ENCODE peak calls at places on chromosome 16, in six cellular contexts. N is activated CD4-positive, CD25-positive, alpha-beta regulatory T cell; G is stimulated activated CD8-positive, alpha-beta memory T cell treated with anti-CD3 and anti-CD28 coated beads, Interleukin-4, amount 100 ng/mL, for 1 hour; O is activated naive CD8-positive, alpha-beta T cell treated with anti-CD3 and anti-CD28 coated beads for 36 hours; Z is MCF 10A; P is COR-L47. C is an unnamed sample.
A peak's percentile ranks its signal among the peaks of the same experiment; 100 is the strongest.

GRCh38 chr16:8552487-8553221 is 37.7 kb downstream of the TMEM114 start:
- DNase-seq in N (no peak), G (no peak), O (no peak), Z (no peak), P (no peak), C (no peak)

GRCh38 chr16:7405166-7405565 is 72.5 kb downstream of the RBFOX1 start:
- DNase-seq in N (no peak), G (no peak), O (no peak), Z (no peak), P (peak; percentile 90), C (no peak)

GRCh38 chr16:84654238-84654637 is 5.9 kb downstream of the KLHL36 start:
- DNase-seq in N (no peak), G (no peak), O (no peak), Z (no peak), P (no peak), C (no peak)

GRCh38 chr16:13958438-13958837 is 38.5 kb downstream of the ERCC4 start:
- DNase-seq in N (no peak), G (no peak), O (no peak), Z (no peak), P (no peak), C (no peak)

GRCh38 chr16:76385831-76386230 is 108.6 kb downstream of the CNTNAP4 start:
- DNase-seq in N (no peak), G (no peak), O (no peak), Z (no peak), P (no peak), C (no peak)

GRCh38 chr16:77784441-77785356 is 3.7 kb upstream of the VAT1L start:
- DNase-seq in N (no peak), G (no peak), O (no peak), Z (peak; percentile 26), P (no peak), C (peak; percentile 44)

GRCh38 chr16:65767125-65767524 is 599.4 kb upstream of the CDH5 start:
- DNase-seq in N (no peak), G (no peak), O (no peak), Z (no peak), P (no peak), C (no peak)

GRCh38 chr16:24289301-24289700 is 33.2 kb downstream of the CACNG3 start:
- DNase-seq in N (no peak), G (no peak), O (no peak), Z (no peak), P (no peak), C (no peak)

GRCh38 chr16:29662729-29663019 is 373 bp upstream of the SPN start:
- DNase-seq in N (no peak), G (no peak), O (peak; percentile 65), Z (no peak), P (no peak), C (no peak)

GRCh38 chr16:67170948-67171649 is 761 bp downstream of the NOL3 start:
- DNase-seq in N (no peak), G (no peak), O (no peak), Z (no peak), P (no peak), C (no peak)

GRCh38 chr16:50742521-50743150 is 750 bp downstream of the CYLD start:
- DNase-seq in N (no peak), G (no peak), O (peak; percentile 62), Z (peak; percentile 23), P (peak; percentile 25), C (peak; percentile 57)